ENCODE peak calls at places on chromosomes 12 and 14, in four cellular contexts. G is aorta, K is adipocyte, H is AG04450. R is an unnamed sample.

GRCh38 chr12:31362115-31362758 is 36.3 kb upstream of the SINHCAF start:
- DNase-seq in K (no peak), G (no peak), H (no peak), R (no peak)

GRCh38 chr12:107384645-107385044 is 291.3 kb upstream of the CRY1 start:
- DNase-seq in H (no peak), G (no peak), K (no peak), R (no peak)

GRCh38 chr12:23028158-23028802 is 403.3 kb downstream of the ETNK1 start:
- DNase-seq in G (no peak), H (no peak), K (no peak), R (no peak)

GRCh38 chr14:23056956-23057756 is at the start of gene CDH24:
- DNase-seq in K (peak; percentile 90), G (peak; percentile 81), H (no peak), R (peak; percentile 81)

GRCh38 chr12:116454950-116455447 is 104.2 kb upstream of the MAP1LC3B2 start:
- DNase-seq in G (no peak), H (peak; percentile 73), K (peak; percentile 78), R (no peak)

GRCh38 chr14:39267592-39268112 is 33.9 kb downstream of the MIA2 start:
- DNase-seq in H (no peak), G (no peak), K (peak; percentile 61), R (no peak)

GRCh38 chr12:52207895-52208294 is 16.1 kb upstream of the KRT80 start:
- DNase-seq in G (peak; percentile 71), K (no peak), H (no peak), R (peak; percentile 75)

GRCh38 chr14:79424462-79424861 is 786.8 kb downstream of the DIO2 start:
- DNase-seq in H (peak; percentile 15), G (no peak), K (peak; percentile 1), R (no peak)

GRCh38 chr14:75487155-75487671 is 35.1 kb upstream of the BATF start:
- DNase-seq in G (no peak), K (no peak), H (no peak), R (no peak)

GRCh38 chr14:59249029-59249428 is 60.6 kb downstream of the DAAM1 start:
- DNase-seq in K (no peak), G (no peak), H (no peak), R (peak; percentile 17)

GRCh38 chr14:56590535-56590951 is 10.9 kb downstream of the TMEM260 start:
- DNase-seq in G (no peak), K (no peak), H (no peak), R (no peak)

GRCh38 chr12:8860165-8860961 is 37.9 kb downstream of the A2ML1 start:
- DNase-seq in G (peak; percentile 56), H (no peak), K (peak; percentile 65), R (peak; percentile 36)

GRCh38 chr14:63492391-63492790 is 50.8 kb downstream of the PPP2R5E start:
- DNase-seq in K (peak; percentile 59), G (no peak), H (no peak), R (no peak)

GRCh38 chr12:55906056-55906455 is 21.6 kb downstream of the PYM1 start:
- DNase-seq in G (no peak), K (peak; percentile 38), H (no peak), R (no peak)

GRCh38 chr14:68397371-68397779 is 395.5 kb downstream of the ZFP36L1 start:
- DNase-seq in K (no peak), H (no peak), G (peak; percentile 88), R (peak; percentile 90)

GRCh38 chr12:71686658-71687025 is 760 bp downstream of the TMEM19 start:
- DNase-seq in H (no peak), G (no peak), K (peak; percentile 70), R (no peak)

GRCh38 chr12:62848418-62848817 is 86.5 kb downstream of the PPM1H start:
- DNase-seq in K (peak; percentile 70), H (no peak), G (no peak), R (no peak)

GRCh38 chr12:62671321-62671720 is 204.7 kb downstream of the MON2 start:
- DNase-seq in K (no peak), H (no peak), G (no peak), R (no peak)

GRCh38 chr12:106154781-106155273 is 16.1 kb upstream of the NUAK1 start:
- DNase-seq in H (no peak), G (no peak), K (no peak), R (no peak)

GRCh38 chr14:92906823-92907222 is 16.1 kb upstream of the CHGA start:
- DNase-seq in H (no peak), K (no peak), G (no peak), R (no peak)

GRCh38 chr12:90816353-90817089 is 138.5 kb downstream of the CCER1 start:
- DNase-seq in G (no peak), H (no peak), K (peak; percentile 11), R (no peak)

GRCh38 chr12:113043240-113043639 is 13.3 kb upstream of the DTX1 start:
- DNase-seq in H (no peak), K (no peak), G (no peak), R (no peak)

GRCh38 chr14:68658029-68658509 is 134.8 kb downstream of the ZFP36L1 start:
- DNase-seq in K (no peak), G (no peak), H (no peak), R (no peak)

GRCh38 chr12:117042171-117042809 is 56.9 kb downstream of the TESC start:
- DNase-seq in G (no peak), K (no peak), H (no peak), R (no peak)

GRCh38 chr12:47882796-47883546 is 21.8 kb downstream of the VDR start:
- DNase-seq in K (peak; percentile 12), H (no peak), G (peak; percentile 66), R (peak; percentile 87)

DNA sequence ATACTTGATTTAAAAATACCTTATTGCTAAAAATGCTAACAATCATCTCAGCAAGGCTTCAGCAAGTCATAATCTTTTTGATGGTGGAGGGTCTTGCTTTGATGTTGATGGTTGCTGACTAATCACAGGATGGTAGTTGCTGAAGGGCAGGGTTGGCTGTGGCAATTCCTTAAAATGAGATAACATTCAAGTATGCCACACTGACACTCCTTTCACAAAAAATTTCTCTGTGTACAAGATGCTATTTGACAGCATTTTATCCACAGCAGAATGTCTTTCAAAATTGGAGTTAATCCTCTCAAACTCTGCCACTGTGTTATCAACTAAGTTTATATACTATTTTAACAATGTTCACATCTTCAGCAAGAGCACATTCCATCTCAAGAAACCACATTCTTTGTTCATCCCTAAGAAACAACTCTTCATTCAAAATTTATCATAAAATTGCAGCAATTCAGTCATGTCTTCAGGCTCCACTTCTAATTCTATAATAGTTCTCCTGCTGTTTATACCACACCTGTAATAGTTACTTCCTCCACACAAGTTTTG is 16.1 kb downstream of the SCAF11 start:
- DNase-seq in H (no peak), G (no peak), K (no peak), R (no peak)
- H3K9me3 ChIP-seq in H (no peaks in the 10 kb centered on the region), G (no peaks in the 10 kb centered on the region), K (no peaks in the 10 kb centered on the region), R (no peaks in the 10 kb centered on the region)

GRCh38 chr14:65414961-65415589 is 2.5 kb downstream of the FUT8 start:
- DNase-seq in K (peak; percentile 83), H (peak; percentile 6), G (no peak), R (no peak)
- H3K4me3 ChIP-seq in K (peak overlapping the region; percentile 97), H (no peak overlapping the region), G (no peak overlapping the region), R (no peak overlapping the region)

GRCh38 chr12:29508949-29509348 is 11.5 kb upstream of the OVCH1 start:
- DNase-seq in H (no peak), K (no peak), G (no peak), R (no peak)
- H3K9me3 ChIP-seq in H (no peaks in the 10 kb centered on the region), K (no peaks in the 10 kb centered on the region), G (no peaks in the 10 kb centered on the region), R (no peaks in the 10 kb centered on the region)

GRCh38 chr14:106380740-106381139 is 854.4 kb downstream of the TMEM121 start:
- DNase-seq in K (no peak), G (no peak), H (no peak), R (no peak)

GRCh38 chr14:106378191-106378590 is 851.8 kb downstream of the TMEM121 start:
- DNase-seq in G (no peak), K (no peak), H (no peak), R (no peak)

GRCh38 chr14:106372870-106373657 is 846.7 kb downstream of the TMEM121 start:
- DNase-seq in K (no peak), G (peak; percentile 53), H (no peak), R (peak; percentile 94)

DNA sequence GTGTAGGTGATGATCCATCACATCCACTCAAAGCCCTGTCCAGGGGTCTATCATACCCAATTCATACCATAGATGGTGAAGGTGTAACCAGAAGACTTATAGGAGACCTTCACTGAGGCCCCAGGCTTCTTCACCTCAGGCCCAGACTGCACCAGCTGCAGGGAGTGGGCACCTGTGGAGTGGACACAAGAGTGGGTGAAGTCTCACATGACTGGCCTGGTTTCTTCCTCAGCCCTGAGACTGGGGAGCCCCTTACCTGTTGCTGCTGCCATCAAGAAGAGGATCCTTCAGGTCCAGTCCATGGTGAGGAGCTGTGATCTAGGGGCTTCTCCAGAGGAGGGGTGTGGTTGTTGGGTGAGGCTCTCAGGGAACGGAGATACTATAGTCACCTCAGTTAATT is 851.0 kb downstream of the TMEM121 start:
- DNase-seq in K (no peak), H (no peak), G (no peak), R (no peak)
- H3K4me3 ChIP-seq in K (no peak overlapping the region), H (no peak overlapping the region), G (no peak overlapping the region), R (no peak overlapping the region)

GRCh38 chr12:34368079-34368478 is 345.8 kb downstream of the ALG10 start:
- DNase-seq in H (no peak), G (no peak), K (no peak), R (no peak)
- H3K9me3 ChIP-seq in H (peaks cover 100% of the 10 kb centered on the region), G (peaks cover 4% of the 10 kb centered on the region), K (no peaks in the 10 kb centered on the region), R (peaks cover 100% of the 10 kb centered on the region)

R was measured in left lung.